ENCODE peak calls at places on chromosomes 5 and 9, in four cellular contexts. One of them, this sample, is unnamed.

GRCh38 chr5:133708451-133708850 is 96.1 kb upstream of the FSTL4 start:
- DNase-seq in caudate nucleus: no peak
- DNase-seq in T-helper 9 cell: no peak
- DNase-seq in lung microvascular endothelial cell: no peak
- DNase-seq in this sample: no peak

GRCh38 chr9:33884856-33885701 is 68.1 kb downstream of the UBE2R2 start:
- DNase-seq in caudate nucleus: no peak
- DNase-seq in T-helper 9 cell: no peak
- DNase-seq in lung microvascular endothelial cell: peak; percentile 92
- DNase-seq in this sample: no peak

GRCh38 chr5:96146675-96147074 is 185.0 kb upstream of the ELL2 start:
- DNase-seq in caudate nucleus: no peak
- DNase-seq in T-helper 9 cell: no peak
- DNase-seq in lung microvascular endothelial cell: peak; percentile 49
- DNase-seq in this sample: no peak

GRCh38 chr5:172616730-172617129 is 24.3 kb upstream of the NEURL1B start:
- DNase-seq in caudate nucleus: no peak
- DNase-seq in T-helper 9 cell: no peak
- DNase-seq in lung microvascular endothelial cell: no peak
- DNase-seq in this sample: no peak

GRCh38 chr5:97250113-97250512 is 67.1 kb upstream of the RIOK2 start:
- DNase-seq in caudate nucleus: no peak
- DNase-seq in T-helper 9 cell: no peak
- DNase-seq in lung microvascular endothelial cell: no peak
- DNase-seq in this sample: no peak

GRCh38 chr9:69047331-69047730 is 11.8 kb downstream of the FXN start:
- DNase-seq in caudate nucleus: no peak
- DNase-seq in T-helper 9 cell: no peak
- DNase-seq in lung microvascular endothelial cell: no peak
- DNase-seq in this sample: no peak

GRCh38 chr5:149618581-149619248 is 37.4 kb downstream of the ARHGEF37 start:
- DNase-seq in caudate nucleus: no peak
- DNase-seq in T-helper 9 cell: no peak
- DNase-seq in lung microvascular endothelial cell: peak; percentile 75
- DNase-seq in this sample: no peak

GRCh38 chr9:37005517-37006140 is 28.4 kb downstream of the PAX5 start:
- DNase-seq in caudate nucleus: no peak
- DNase-seq in T-helper 9 cell: no peak
- DNase-seq in lung microvascular endothelial cell: no peak
- DNase-seq in this sample: no peak

GRCh38 chr9:103804077-103804735 is 289.9 kb upstream of the SMC2 start:
- DNase-seq in caudate nucleus: no peak
- DNase-seq in T-helper 9 cell: no peak
- DNase-seq in lung microvascular endothelial cell: no peak
- DNase-seq in this sample: no peak

GRCh38 chr5:138565100-138565821 is 9.9 kb downstream of the HSPA9 start:
- DNase-seq in caudate nucleus: no peak
- DNase-seq in T-helper 9 cell: no peak
- DNase-seq in lung microvascular endothelial cell: no peak
- DNase-seq in this sample: no peak

GRCh38 chr9:94654165-94654894 is 15.0 kb upstream of the FBP1 start:
- DNase-seq in caudate nucleus: no peak
- DNase-seq in T-helper 9 cell: no peak
- DNase-seq in lung microvascular endothelial cell: no peak
- DNase-seq in this sample: peak; percentile 78

This sample was measured in lower lobe of right lung.